ENCODE peak calls at places on chromosome 2, in four cellular contexts. R is HCT116, M is lower lobe of right lung, Y is neuronal stem cell. O is an unnamed sample. For H3K4me1, the result is how much of the 10 kb centered on the place peaks cover.

GRCh38 chr2:152228215-152228614 is 52.7 kb upstream of the STAM2 start:
- DNase-seq in M (no peak), R (no peak), Y (no peak), O (no peak)

GRCh38 chr2:36452279-36452678 is 96.7 kb downstream of the CRIM1 start:
- DNase-seq in R (no peak), Y (no peak), M (no peak), O (no peak)

GRCh38 chr2:8376603-8377423 is 305.0 kb upstream of the ID2 start:
- DNase-seq in R (no peak), Y (no peak), M (no peak), O (no peak)

GRCh38 chr2:119230630-119231185 is 7.1 kb downstream of the STEAP3 start:
- DNase-seq in Y (no peak), R (no peak), M (no peak), O (no peak)

GRCh38 chr2:65081232-65081685 is 25.0 kb downstream of the CEP68 start:
- DNase-seq in M (no peak), Y (no peak), R (no peak), O (no peak)

GRCh38 chr2:67752964-67753363 is 309.8 kb downstream of the C1D start:
- DNase-seq in M (no peak), R (no peak), Y (no peak), O (no peak)

GRCh38 chr2:46260305-46260704 is 36.9 kb upstream of the EPAS1 start:
- DNase-seq in Y (no peak), M (no peak), R (no peak), O (no peak)

GRCh38 chr2:62307469-62308389 is 111.8 kb downstream of the B3GNT2 start:
- DNase-seq in M (no peak), Y (no peak), R (no peak), O (no peak)

GRCh38 chr2:17538022-17538843 is 2.3 kb upstream of the VSNL1 start:
- DNase-seq in Y (no peak), M (peak), R (peak), O (no peak)

GRCh38 chr2:206792645-206793044 is 27.2 kb downstream of the FASTKD2 start:
- DNase-seq in Y (no peak), M (no peak), R (no peak), O (no peak)

GRCh38 chr2:154694881-154695280 is 3.6 kb upstream of the KCNJ3 start:
- DNase-seq in R (no peak), M (no peak), Y (no peak), O (no peak)

GRCh38 chr2:170255971-170256370 is 78.0 kb downstream of the MYO3B start:
- DNase-seq in R (no peak), Y (no peak), M (no peak), O (no peak)

GRCh38 chr2:160510617-160511016 is 17.0 kb upstream of the RBMS1 start:
- DNase-seq in R (no peak), M (no peak), Y (no peak), O (no peak)

GRCh38 chr2:180962727-180963312 is 17.6 kb upstream of the UBE2E3 start:
- DNase-seq in Y (no peak), R (no peak), M (no peak), O (no peak)

GRCh38 chr2:9895669-9896068 is 52.4 kb downstream of the TAF1B start:
- DNase-seq in M (no peak), Y (no peak), R (no peak), O (no peak)

GRCh38 chr2:20438334-20439192 is 8.3 kb upstream of the RHOB start:
- DNase-seq in Y (no peak), M (no peak), R (no peak), O (no peak)

GRCh38 chr2:206023183-206023582 is 62.8 kb downstream of the INO80D start:
- DNase-seq in Y (no peak), R (no peak), M (no peak), O (no peak)

GRCh38 chr2:227147023-227147422 is 17.0 kb downstream of the COL4A4 start:
- DNase-seq in M (no peak), R (no peak), Y (no peak), O (no peak)

GRCh38 chr2:234702731-234703225 is 205.9 kb upstream of the ARL4C start:
- DNase-seq in R (no peak), M (no peak), Y (no peak), O (no peak)

GRCh38 chr2:79219383-79219988 is 59.9 kb upstream of the REG3A start:
- DNase-seq in R (no peak), M (no peak), Y (peak), O (peak)

GRCh38 chr2:172106128-172106961 is 3.6 kb upstream of the DLX2 start:
- DNase-seq in R (no peak), M (no peak), Y (peak), O (no peak)

GRCh38 chr2:178268435-178268834 is 74.1 kb downstream of the OSBPL6 start:
- DNase-seq in Y (no peak), M (no peak), R (no peak), O (no peak)

GRCh38 chr2:126886201-126886905 is 12.3 kb upstream of the TEX51 start:
- DNase-seq in M (peak), R (peak), Y (peak), O (peak)

GRCh38 chr2:223797811-223798721 is 39.3 kb downstream of the AP1S3 start:
- DNase-seq in M (no peak), R (no peak), Y (peak), O (no peak)

GRCh38 chr2:133139847-133140533 is 428.3 kb downstream of the NCKAP5 start:
- DNase-seq in Y (peak), M (no peak), R (no peak), O (peak)

GRCh38 chr2:151808258-151809072 is 19.8 kb downstream of the ARL5A start:
- DNase-seq in M (no peak), Y (no peak), R (no peak), O (no peak)

GRCh38 chr2:85797263-85797660 is 43.5 kb downstream of the ATOH8 start:
- DNase-seq in Y (no peak), M (no peak), R (no peak), O (no peak)

GRCh38 chr2:232539298-232540231 is at the start of gene CHRNG:
- DNase-seq in M (peak), Y (no peak), R (no peak), O (no peak)

GRCh38 chr2:124973396-124973795 is 948.3 kb downstream of the CNTNAP5 start:
- DNase-seq in M (no peak), Y (no peak), R (no peak), O (no peak)

GRCh38 chr2:238135601-238136150 is 2.8 kb upstream of the KLHL30 start:
- DNase-seq in M (peak), Y (no peak), R (no peak), O (no peak)

GRCh38 chr2:27915874-27916273 is 25.3 kb downstream of the BABAM2 start:
- DNase-seq in R (no peak), M (no peak), Y (no peak), O (no peak)
- H3K4me1 ChIP-seq in R (under half), M (under half), Y (under half), O (under half)

DNA sequence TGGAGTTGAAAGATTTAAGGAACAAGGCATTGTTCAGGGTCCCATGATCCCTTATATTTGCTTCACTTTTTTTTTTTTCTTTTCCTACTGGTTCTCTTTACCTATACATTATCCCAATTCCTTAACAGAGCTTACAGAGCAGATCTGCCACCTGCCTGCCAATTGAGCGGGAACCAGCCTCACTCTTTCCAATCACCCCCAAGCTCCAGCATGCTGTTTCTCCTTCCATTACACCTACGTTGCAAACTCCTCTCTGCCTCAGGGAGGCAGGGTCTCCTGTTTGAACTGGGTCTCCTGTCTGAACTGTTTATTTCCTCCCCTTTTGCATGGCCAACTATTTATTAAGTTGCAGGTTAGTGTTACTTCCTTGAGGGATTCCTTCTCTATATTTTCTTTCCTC is 77.2 kb upstream of the SLC38A11 start:
- DNase-seq in Y (no peak), R (no peak), M (no peak), O (no peak)
- H3K27ac ChIP-seq in Y (no peak), R (no peak), M (no peak), O (no peak)

DNA sequence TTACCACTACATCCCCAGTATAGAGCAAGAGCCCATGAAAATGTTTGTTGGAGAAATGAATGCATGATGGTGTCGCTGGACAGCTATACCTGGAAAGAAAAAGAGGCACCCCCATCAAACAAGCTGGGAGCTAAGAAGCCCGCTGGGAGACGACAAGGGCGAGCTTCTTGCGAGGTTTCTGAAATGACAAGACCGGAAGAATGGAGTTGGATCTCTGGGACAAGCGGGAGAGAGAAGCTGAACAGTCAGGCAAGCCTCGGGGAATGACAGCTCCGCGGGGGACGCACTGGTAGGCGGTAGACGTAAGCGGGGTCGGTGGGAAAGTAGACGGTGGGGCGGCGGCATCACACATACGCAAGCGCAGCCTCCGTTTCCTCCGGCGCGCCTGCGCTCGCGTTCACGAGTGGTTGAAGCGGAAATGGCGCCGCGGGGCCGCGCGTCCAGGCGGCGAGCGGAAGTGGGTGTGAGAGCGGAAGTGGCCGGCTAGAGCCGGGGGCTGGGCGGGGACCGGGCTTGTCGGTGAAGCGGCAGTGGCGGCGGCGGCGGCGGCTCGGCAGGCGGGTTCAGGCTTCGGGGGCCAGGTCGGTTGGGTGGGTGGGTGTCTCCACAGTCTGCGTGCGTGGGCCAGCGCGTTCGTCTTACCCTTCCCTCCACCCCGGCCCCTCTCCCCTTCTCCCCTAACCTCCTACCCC is at the start of gene ARPC2:
- DNase-seq in M (peak), Y (peak), R (peak), O (peak)
- H3K4me1 ChIP-seq in M (under half), Y (under half), R (under half), O (under half)

DNA sequence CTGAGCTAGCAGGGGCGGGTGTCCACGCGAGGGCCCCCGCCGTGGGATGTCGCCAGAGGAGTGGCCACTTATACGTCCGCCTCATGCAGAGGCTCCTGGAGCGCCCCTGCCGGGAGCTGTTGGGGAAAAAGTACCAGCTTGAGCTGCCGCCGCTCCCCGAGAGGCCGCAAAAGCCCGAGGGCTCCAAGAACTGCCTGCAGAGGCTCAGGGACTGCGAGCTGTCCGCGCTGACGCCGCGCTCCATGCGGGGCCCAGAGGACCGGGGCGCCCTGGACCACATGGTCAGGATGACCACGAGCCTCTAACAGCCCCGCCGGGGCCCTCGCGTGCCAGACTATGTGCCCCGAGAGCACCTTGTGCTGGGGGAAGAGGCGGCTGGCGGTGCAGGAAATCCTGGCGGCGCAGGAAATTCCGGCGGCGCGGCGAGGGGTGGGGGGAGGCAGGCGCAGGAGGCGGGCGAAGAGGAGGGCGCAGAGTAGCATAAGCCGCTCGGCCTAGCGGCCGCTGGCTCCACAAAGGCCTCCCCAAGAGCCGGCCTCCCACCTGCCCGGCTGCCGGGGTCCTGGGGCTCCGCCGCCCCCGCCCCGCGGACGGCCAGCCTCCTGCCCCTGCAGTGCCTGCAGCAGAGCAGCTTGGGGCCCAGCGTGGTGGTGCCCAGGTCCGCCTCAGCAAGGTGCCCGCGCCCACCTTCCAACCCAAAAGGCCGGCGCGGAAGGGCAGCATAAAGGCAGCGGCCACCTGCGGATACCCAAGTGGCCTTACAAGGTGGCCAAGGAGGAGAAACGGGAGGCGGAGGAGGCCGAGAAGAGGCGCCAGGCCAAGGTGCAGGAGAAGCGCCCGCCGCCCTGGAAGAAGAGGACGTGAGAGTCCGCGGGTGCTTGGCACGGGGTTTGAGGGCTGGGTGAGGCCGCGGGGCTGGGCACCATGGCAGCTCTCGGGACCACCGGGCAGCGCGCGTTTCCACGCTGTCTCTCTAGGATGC is 42.1 kb upstream of the TRIM43B start:
- DNase-seq in Y (no peak), R (peak), M (peak), O (no peak)
- H3K27ac ChIP-seq in Y (no peak), R (peak), M (peak), O (no peak)

GRCh38 chr2:109259671-109260070 is 130.7 kb downstream of the SH3RF3 start:
- DNase-seq in R (no peak), M (no peak), Y (no peak), O (no peak)
- H3K4me1 ChIP-seq in R (under half), M (half or more), Y (under half), O (under half)

GRCh38 chr2:100783986-100784385 is 36.0 kb upstream of the NPAS2 start:
- DNase-seq in M (no peak), Y (no peak), R (no peak), O (no peak)

GRCh38 chr2:100786985-100787384 is 33.0 kb upstream of the NPAS2 start:
- DNase-seq in Y (no peak), M (no peak), R (no peak), O (no peak)

GRCh38 chr2:100786297-100786658 is 33.7 kb upstream of the NPAS2 start:
- DNase-seq in R (no peak), M (peak), Y (no peak), O (no peak)

GRCh38 chr2:100784681-100785080 is 35.3 kb upstream of the NPAS2 start:
- DNase-seq in R (no peak), Y (no peak), M (no peak), O (no peak)

DNA sequence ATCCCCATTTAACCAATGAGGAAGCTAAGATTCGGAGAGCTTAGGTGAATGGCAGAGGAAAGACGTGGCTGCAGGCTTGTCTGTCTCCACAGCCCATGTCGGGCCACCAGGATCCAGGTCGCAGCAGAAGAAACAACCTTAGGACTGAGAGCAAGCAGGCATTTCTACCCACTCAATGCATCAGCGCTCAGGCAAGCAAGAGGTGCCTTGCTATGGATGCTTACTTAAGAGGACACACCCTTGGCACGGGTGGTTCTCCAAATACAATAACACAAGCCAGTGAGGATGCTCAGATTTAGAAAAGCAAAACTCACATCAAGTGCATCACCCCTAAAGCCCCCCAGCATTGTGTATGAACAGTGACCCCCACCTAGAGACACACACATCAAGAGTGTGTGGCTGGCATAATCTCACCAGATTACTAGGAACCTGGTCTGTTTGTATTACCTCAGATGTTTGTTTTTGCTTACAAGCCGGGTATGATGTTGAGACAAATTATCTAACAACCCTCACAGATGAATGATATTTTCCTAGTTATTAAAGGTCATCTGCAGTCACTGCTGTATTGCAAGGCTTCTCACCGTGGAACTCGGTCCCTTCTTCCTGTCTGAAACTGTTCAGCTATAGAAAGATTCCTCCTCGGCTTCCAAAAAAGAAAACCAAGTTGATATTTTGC is 34.2 kb upstream of the NPAS2 start:
- DNase-seq in M (no peak), Y (no peak), R (no peak), O (no peak)
- H3K27ac ChIP-seq in M (peak), Y (no peak), R (no peak), O (no peak)

GRCh38 chr2:58051445-58051844 is 4.8 kb downstream of the VRK2 start:
- DNase-seq in R (no peak), M (no peak), Y (no peak), O (no peak)

GRCh38 chr2:58056201-58056916 is 9.8 kb downstream of the VRK2 start:
- DNase-seq in Y (no peak), M (no peak), R (no peak), O (no peak)

GRCh38 chr2:58055027-58055786 is 8.6 kb downstream of the VRK2 start:
- DNase-seq in M (no peak), Y (no peak), R (no peak), O (no peak)

GRCh38 chr2:58052978-58053377 is 6.4 kb downstream of the VRK2 start:
- DNase-seq in M (no peak), Y (no peak), R (no peak), O (no peak)

GRCh38 chr2:58054264-58054663 is 7.7 kb downstream of the VRK2 start:
- DNase-seq in R (no peak), M (no peak), Y (no peak), O (no peak)
- H3K4me1 ChIP-seq in R (under half), M (under half), Y (under half), O (under half)

GRCh38 chr2:108314586-108315296 is 26.0 kb downstream of the SULT1C2 start:
- DNase-seq in M (no peak), R (no peak), Y (no peak), O (no peak)
- H3K27ac ChIP-seq in M (no peak), R (no peak), Y (peak), O (no peak)

GRCh38 chr2:37622434-37623202 is 48.8 kb downstream of the CDC42EP3 start:
- DNase-seq in R (no peak), Y (no peak), M (no peak), O (no peak)

GRCh38 chr2:37623409-37623808 is 48.0 kb downstream of the CDC42EP3 start:
- DNase-seq in R (no peak), Y (no peak), M (no peak), O (no peak)

GRCh38 chr2:37623971-37624897 is 47.2 kb downstream of the CDC42EP3 start:
- DNase-seq in R (no peak), Y (no peak), M (no peak), O (no peak)

GRCh38 chr2:37625781-37626548 is 45.5 kb downstream of the CDC42EP3 start:
- DNase-seq in Y (no peak), M (no peak), R (no peak), O (no peak)

DNA sequence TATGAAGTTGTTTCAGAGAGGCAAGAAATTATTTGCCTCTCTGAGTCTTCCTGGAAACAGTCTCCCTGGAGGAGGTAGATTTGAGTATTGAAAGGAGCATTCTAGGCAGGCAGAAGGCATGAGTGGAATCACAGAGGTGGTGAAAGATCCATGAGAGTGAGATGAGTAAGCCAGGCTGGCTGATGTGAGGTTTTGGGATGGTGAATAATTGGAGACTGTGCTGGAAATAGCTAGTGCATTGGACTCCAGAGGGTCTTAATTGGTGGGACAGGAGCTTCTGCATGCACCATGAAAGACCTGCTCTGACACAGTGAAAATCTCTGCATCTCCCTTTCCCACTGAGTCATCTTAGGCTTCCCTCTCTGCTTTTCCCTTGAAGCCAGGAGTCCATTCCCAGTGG is 46.3 kb downstream of the CDC42EP3 start:
- DNase-seq in Y (no peak), R (no peak), M (no peak), O (no peak)
- H3K4me1 ChIP-seq in Y (under half), R (under half), M (under half), O (under half)

GRCh38 chr2:7023542-7023941 is 106.3 kb downstream of the RNF144A start:
- DNase-seq in M (no peak), Y (no peak), R (no peak), O (no peak)
- H3K27ac ChIP-seq in M (no peak), Y (no peak), R (no peak), O (no peak)

O was measured in iPS DF 6.9.